ENCODE peak calls at places on chromosomes 6 and 20, in five cellular contexts. G is OCI-LY7, J is fibroblast of the aortic adventitia, N is left ventricle myocardium inferior, C is GM06990. L is an unnamed sample.

GRCh38 chr20:6765469-6766058 is 1.9 kb upstream of the BMP2 start:
- DNase-seq in C (no peak), J (peak), G (peak), N (no peak), L (peak)

GRCh38 chr20:62622877-62623487 is 19.3 kb upstream of the SLCO4A1 start:
- DNase-seq in N (no peak), C (no peak), J (no peak), G (no peak), L (no peak)

GRCh38 chr6:163442336-163442735 is 27.8 kb downstream of the QKI start:
- DNase-seq in G (no peak), N (no peak), C (no peak), J (no peak), L (no peak)

GRCh38 chr6:137704802-137705165 is 162.3 kb upstream of the TNFAIP3 start:
- DNase-seq in C (no peak), N (no peak), G (no peak), J (no peak), L (no peak)

GRCh38 chr6:57135885-57136284 is 36.2 kb upstream of the BAG2 start:
- DNase-seq in N (no peak), J (peak), G (no peak), C (no peak), L (no peak)

GRCh38 chr6:108796875-108797274 is 51.3 kb upstream of the ARMC2 start:
- DNase-seq in J (no peak), G (no peak), N (no peak), C (no peak), L (no peak)

GRCh38 chr20:5949943-5950270 is 426 bp downstream of the TRMT6 start:
- DNase-seq in C (no peak), G (no peak), J (no peak), N (no peak), L (no peak)

GRCh38 chr6:74925683-74926082 is 280.2 kb downstream of the COL12A1 start:
- DNase-seq in J (no peak), C (peak), G (no peak), N (no peak), L (no peak)

GRCh38 chr6:7996538-7997225 is 67.5 kb downstream of the BLOC1S5 start:
- DNase-seq in N (no peak), J (peak), C (no peak), G (no peak), L (peak)

GRCh38 chr6:19547507-19547906 is 289.7 kb upstream of the ID4 start:
- DNase-seq in J (no peak), C (no peak), G (no peak), N (no peak), L (no peak)

GRCh38 chr20:50085481-50086365 is 27.2 kb downstream of the UBE2V1 start:
- DNase-seq in C (peak), N (no peak), G (peak), J (peak), L (peak)

L was measured in astrocyte of the hippocampus.